ENCODE peak calls at places on chromosomes 4 and X, in five cellular contexts. H is glomerular endothelial cell, Z is fibroblast of pulmonary artery, G is left ventricle myocardium superior, F is GM06990. K is an unnamed sample.

GRCh38 chr4:44132526-44132925 is 316.1 kb downstream of the KCTD8 start:
- DNase-seq in H (no peak), Z (no peak), G (no peak), F (no peak), K (no peak)

GRCh38 chrX:2578864-2579263 is 78.1 kb upstream of the DHRSX start:
- DNase-seq in H (no peak), Z (no peak), G (no peak), F (no peak), K (no peak)

GRCh38 chr4:185919107-185919506 is 107.1 kb upstream of the SORBS2 start:
- DNase-seq in H (no peak), Z (no peak), G (no peak), F (no peak), K (no peak)

GRCh38 chrX:99914676-99915075 is 495.4 kb downstream of the PCDH19 start:
- DNase-seq in H (no peak), Z (no peak), G (no peak), F (no peak), K (no peak)

GRCh38 chr4:102823897-102824296 is 3.5 kb downstream of the UBE2D3 start:
- DNase-seq in H (no peak), Z (no peak), G (no peak), F (no peak), K (no peak)

GRCh38 chrX:74940414-74940813 is 15.2 kb upstream of the NEXMIF start:
- DNase-seq in H (no peak), Z (no peak), G (no peak), F (no peak), K (no peak)

GRCh38 chr4:74364649-74365491 is at the start of gene EREG:
- DNase-seq in H (no peak), Z (peak), G (peak), F (peak), K (peak)

GRCh38 chr4:8319061-8319460 is 49.5 kb downstream of the HTRA3 start:
- DNase-seq in H (no peak), Z (no peak), G (no peak), F (no peak), K (no peak)

GRCh38 chr4:79918292-79918691 is 154.7 kb downstream of the ANTXR2 start:
- DNase-seq in H (no peak), Z (no peak), G (no peak), F (no peak), K (no peak)

GRCh38 chrX:65750674-65751469 is 83.4 kb downstream of the MSN start:
- DNase-seq in H (no peak), Z (no peak), G (no peak), F (no peak), K (no peak)

GRCh38 chr4:25070512-25070911 is 39.8 kb upstream of the LGI2 start:
- DNase-seq in H (no peak), Z (no peak), G (no peak), F (no peak), K (no peak)

GRCh38 chr4:1567519-1567807 is 116.7 kb downstream of the FAM53A start:
- DNase-seq in H (no peak), Z (no peak), G (no peak), F (no peak), K (no peak)